ENCODE peak calls at places on chromosomes 3 and 15, in six cellular contexts. One of them, this sample, is unnamed.

GRCh38 chr15:95068847-95069518 is 837.6 kb downstream of the MCTP2 start:
- DNase-seq in gastrocnemius medialis: no peak
- DNase-seq in IMR-90: peak
- DNase-seq in progenitor cell of endocrine pancreas: no peak
- DNase-seq in brain microvascular endothelial cell: no peak
- DNase-seq in HCT116: no peak
- DNase-seq in this sample: no peak

GRCh38 chr3:195825857-195826804 is 14.4 kb upstream of the MUC4 start:
- DNase-seq in HCT116: no peak
- DNase-seq in progenitor cell of endocrine pancreas: no peak
- DNase-seq in IMR-90: no peak
- DNase-seq in brain microvascular endothelial cell: no peak
- DNase-seq in gastrocnemius medialis: no peak
- DNase-seq in this sample: no peak

GRCh38 chr15:81506936-81507335 is 132.9 kb upstream of the TMC3 start:
- DNase-seq in IMR-90: no peak
- DNase-seq in gastrocnemius medialis: no peak
- DNase-seq in HCT116: no peak
- DNase-seq in progenitor cell of endocrine pancreas: no peak
- DNase-seq in brain microvascular endothelial cell: no peak
- DNase-seq in this sample: no peak

GRCh38 chr3:183837390-183837789 is 12.0 kb upstream of the MAP6D1 start:
- DNase-seq in progenitor cell of endocrine pancreas: no peak
- DNase-seq in HCT116: no peak
- DNase-seq in gastrocnemius medialis: no peak
- DNase-seq in brain microvascular endothelial cell: no peak
- DNase-seq in IMR-90: no peak
- DNase-seq in this sample: no peak

GRCh38 chr15:90011705-90012104 is 10.6 kb downstream of the ZNF710 start:
- DNase-seq in gastrocnemius medialis: no peak
- DNase-seq in brain microvascular endothelial cell: no peak
- DNase-seq in HCT116: no peak
- DNase-seq in progenitor cell of endocrine pancreas: no peak
- DNase-seq in IMR-90: no peak
- DNase-seq in this sample: no peak

GRCh38 chr15:41809121-41809520 is 18.8 kb upstream of the JMJD7 start:
- DNase-seq in IMR-90: peak
- DNase-seq in HCT116: no peak
- DNase-seq in gastrocnemius medialis: no peak
- DNase-seq in progenitor cell of endocrine pancreas: no peak
- DNase-seq in brain microvascular endothelial cell: no peak
- DNase-seq in this sample: no peak

GRCh38 chr3:77815467-77815866 is 775.6 kb downstream of the ROBO2 start:
- DNase-seq in progenitor cell of endocrine pancreas: no peak
- DNase-seq in brain microvascular endothelial cell: no peak
- DNase-seq in HCT116: no peak
- DNase-seq in gastrocnemius medialis: no peak
- DNase-seq in IMR-90: no peak
- DNase-seq in this sample: peak

GRCh38 chr3:66035763-66036477 is 2.8 kb downstream of the MAGI1 start:
- DNase-seq in HCT116: no peak
- DNase-seq in progenitor cell of endocrine pancreas: no peak
- DNase-seq in gastrocnemius medialis: no peak
- DNase-seq in brain microvascular endothelial cell: no peak
- DNase-seq in IMR-90: no peak
- DNase-seq in this sample: peak

GRCh38 chr15:60853077-60853476 is 374.1 kb upstream of the ICE2 start:
- DNase-seq in progenitor cell of endocrine pancreas: no peak
- DNase-seq in gastrocnemius medialis: no peak
- DNase-seq in IMR-90: no peak
- DNase-seq in HCT116: no peak
- DNase-seq in brain microvascular endothelial cell: no peak
- DNase-seq in this sample: no peak

GRCh38 chr3:157502916-157503620 is at the start of gene VEPH1:
- DNase-seq in HCT116: no peak
- DNase-seq in brain microvascular endothelial cell: peak
- DNase-seq in IMR-90: peak
- DNase-seq in progenitor cell of endocrine pancreas: no peak
- DNase-seq in gastrocnemius medialis: no peak
- DNase-seq in this sample: peak

GRCh38 chr15:72319360-72319984 is 485 bp downstream of the CELF6 start:
- DNase-seq in progenitor cell of endocrine pancreas: peak
- DNase-seq in IMR-90: peak
- DNase-seq in gastrocnemius medialis: peak
- DNase-seq in brain microvascular endothelial cell: peak
- DNase-seq in HCT116: no peak
- DNase-seq in this sample: peak

GRCh38 chr3:43423142-43423541 is 136.8 kb downstream of the SNRK start:
- DNase-seq in HCT116: no peak
- DNase-seq in IMR-90: peak
- DNase-seq in brain microvascular endothelial cell: peak
- DNase-seq in progenitor cell of endocrine pancreas: no peak
- DNase-seq in gastrocnemius medialis: peak
- DNase-seq in this sample: no peak

GRCh38 chr3:12049675-12050074 is 45.5 kb downstream of the SYN2 start:
- DNase-seq in IMR-90: peak
- DNase-seq in brain microvascular endothelial cell: no peak
- DNase-seq in HCT116: no peak
- DNase-seq in progenitor cell of endocrine pancreas: no peak
- DNase-seq in gastrocnemius medialis: no peak
- DNase-seq in this sample: no peak

GRCh38 chr3:13673207-13673606 is 124.3 kb downstream of the FBLN2 start:
- DNase-seq in brain microvascular endothelial cell: no peak
- DNase-seq in HCT116: no peak
- DNase-seq in progenitor cell of endocrine pancreas: no peak
- DNase-seq in gastrocnemius medialis: no peak
- DNase-seq in IMR-90: no peak
- DNase-seq in this sample: no peak

GRCh38 chr15:43209059-43209824 is 11.6 kb downstream of the EPB42 start:
- DNase-seq in IMR-90: no peak
- DNase-seq in HCT116: no peak
- DNase-seq in progenitor cell of endocrine pancreas: no peak
- DNase-seq in gastrocnemius medialis: no peak
- DNase-seq in brain microvascular endothelial cell: no peak
- DNase-seq in this sample: no peak

GRCh38 chr3:27794211-27794610 is 72.1 kb upstream of the EOMES start:
- DNase-seq in gastrocnemius medialis: no peak
- DNase-seq in IMR-90: no peak
- DNase-seq in brain microvascular endothelial cell: no peak
- DNase-seq in HCT116: no peak
- DNase-seq in progenitor cell of endocrine pancreas: no peak
- DNase-seq in this sample: no peak

GRCh38 chr3:141469712-141470111 is 17.1 kb upstream of the RASA2 start:
- DNase-seq in progenitor cell of endocrine pancreas: no peak
- DNase-seq in brain microvascular endothelial cell: no peak
- DNase-seq in IMR-90: peak
- DNase-seq in HCT116: no peak
- DNase-seq in gastrocnemius medialis: no peak
- DNase-seq in this sample: no peak

GRCh38 chr3:14317057-14317553 is 85.3 kb upstream of the SLC6A6 start:
- DNase-seq in progenitor cell of endocrine pancreas: no peak
- DNase-seq in brain microvascular endothelial cell: no peak
- DNase-seq in IMR-90: no peak
- DNase-seq in HCT116: no peak
- DNase-seq in gastrocnemius medialis: no peak
- DNase-seq in this sample: peak

DNA sequence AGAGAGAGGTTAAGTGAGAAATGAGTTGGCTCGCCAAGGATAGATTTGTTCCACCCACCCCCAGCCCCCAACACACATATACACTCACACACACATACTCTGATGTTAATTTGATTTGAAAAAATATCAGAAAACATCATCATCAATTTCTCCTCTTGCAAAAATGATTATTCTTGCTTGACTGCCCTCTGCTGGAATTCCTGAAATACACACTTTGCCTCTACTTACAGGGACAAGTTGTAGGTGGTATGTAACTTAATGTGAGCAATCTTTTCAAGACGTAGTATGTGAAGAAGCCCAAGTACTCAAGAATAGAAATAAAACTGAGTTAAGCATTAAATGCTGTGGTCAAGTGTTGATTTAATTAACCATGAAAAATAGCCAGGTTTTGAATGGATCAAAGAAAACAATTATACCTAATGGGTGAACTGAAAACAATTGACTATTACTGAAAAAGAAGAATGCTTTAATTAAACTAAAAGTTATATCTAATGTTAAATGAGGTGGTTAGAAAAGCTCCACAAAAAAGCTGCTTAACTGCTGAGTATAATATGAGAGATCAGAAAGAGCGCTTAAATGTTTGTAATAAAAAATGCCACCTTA is 46.6 kb upstream of the MDFIC2 start:
- DNase-seq in brain microvascular endothelial cell: peak
- DNase-seq in IMR-90: peak
- DNase-seq in progenitor cell of endocrine pancreas: no peak
- DNase-seq in gastrocnemius medialis: no peak
- DNase-seq in HCT116: peak
- DNase-seq in this sample: peak
- TF ChIP-seq CTCF in brain microvascular endothelial cell: peak
- TF ChIP-seq CTCF in IMR-90: peak
- TF ChIP-seq CTCF in progenitor cell of endocrine pancreas: peak
- TF ChIP-seq CTCF in gastrocnemius medialis: no peak
- TF ChIP-seq CTCF in HCT116: no peak
- TF ChIP-seq CTCF in this sample: peak

GRCh38 chr3:47513125-47513929 is at the start of gene ELP6:
- DNase-seq in progenitor cell of endocrine pancreas: peak
- DNase-seq in IMR-90: peak
- DNase-seq in brain microvascular endothelial cell: peak
- DNase-seq in HCT116: peak
- DNase-seq in gastrocnemius medialis: peak
- DNase-seq in this sample: peak

GRCh38 chr3:47515864-47516319 is 2.4 kb upstream of the ELP6 start:
- DNase-seq in brain microvascular endothelial cell: no peak
- DNase-seq in HCT116: no peak
- DNase-seq in IMR-90: no peak
- DNase-seq in progenitor cell of endocrine pancreas: no peak
- DNase-seq in gastrocnemius medialis: no peak
- DNase-seq in this sample: no peak

GRCh38 chr3:47517937-47518336 is 4.4 kb upstream of the ELP6 start:
- DNase-seq in brain microvascular endothelial cell: no peak
- DNase-seq in gastrocnemius medialis: no peak
- DNase-seq in progenitor cell of endocrine pancreas: no peak
- DNase-seq in HCT116: no peak
- DNase-seq in IMR-90: no peak
- DNase-seq in this sample: no peak

GRCh38 chr3:47512416-47513124 is 942 bp downstream of the ELP6 start:
- DNase-seq in brain microvascular endothelial cell: peak
- DNase-seq in progenitor cell of endocrine pancreas: no peak
- DNase-seq in HCT116: no peak
- DNase-seq in gastrocnemius medialis: no peak
- DNase-seq in IMR-90: no peak
- DNase-seq in this sample: no peak

GRCh38 chr3:47515100-47515499 is 1.6 kb upstream of the ELP6 start:
- DNase-seq in gastrocnemius medialis: no peak
- DNase-seq in brain microvascular endothelial cell: no peak
- DNase-seq in HCT116: no peak
- DNase-seq in progenitor cell of endocrine pancreas: peak
- DNase-seq in IMR-90: no peak
- DNase-seq in this sample: no peak
- TF ChIP-seq CTCF in gastrocnemius medialis: no peak
- TF ChIP-seq CTCF in brain microvascular endothelial cell: no peak
- TF ChIP-seq CTCF in HCT116: no peak
- TF ChIP-seq CTCF in progenitor cell of endocrine pancreas: no peak
- TF ChIP-seq CTCF in IMR-90: no peak
- TF ChIP-seq CTCF in this sample: no peak

DNA sequence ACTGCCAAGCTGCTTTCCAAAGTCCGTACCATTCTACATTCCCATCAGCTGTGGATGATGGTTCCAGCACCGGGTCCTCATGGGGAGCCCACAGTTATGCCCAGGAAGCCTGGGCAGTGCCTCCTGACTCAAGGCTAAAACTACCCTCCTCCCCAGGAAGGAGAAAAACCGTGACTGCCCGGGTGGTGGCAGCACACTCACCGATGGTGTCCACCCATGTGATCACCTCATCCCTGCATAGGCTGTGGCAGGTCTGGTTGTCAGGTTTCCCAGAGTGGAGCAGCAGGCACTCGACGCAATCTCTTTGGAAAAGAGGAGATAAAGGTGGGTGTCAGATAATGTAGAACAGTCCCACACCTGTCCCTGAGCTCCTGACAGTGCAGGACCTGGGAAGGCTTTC is 38.6 kb downstream of the UMPS start:
- DNase-seq in HCT116: no peak
- DNase-seq in progenitor cell of endocrine pancreas: no peak
- DNase-seq in IMR-90: no peak
- DNase-seq in brain microvascular endothelial cell: no peak
- DNase-seq in gastrocnemius medialis: no peak
- DNase-seq in this sample: peak
- TF ChIP-seq CTCF in HCT116: peak
- TF ChIP-seq CTCF in progenitor cell of endocrine pancreas: peak
- TF ChIP-seq CTCF in IMR-90: peak
- TF ChIP-seq CTCF in brain microvascular endothelial cell: peak
- TF ChIP-seq CTCF in gastrocnemius medialis: no peak
- TF ChIP-seq CTCF in this sample: no peak

GRCh38 chr15:23644829-23645228 is 2.8 kb downstream of the MAGEL2 start:
- DNase-seq in gastrocnemius medialis: no peak
- DNase-seq in HCT116: no peak
- DNase-seq in progenitor cell of endocrine pancreas: no peak
- DNase-seq in IMR-90: no peak
- DNase-seq in brain microvascular endothelial cell: no peak
- DNase-seq in this sample: no peak

GRCh38 chr15:23646165-23647000 is 1.3 kb downstream of the MAGEL2 start:
- DNase-seq in IMR-90: no peak
- DNase-seq in gastrocnemius medialis: no peak
- DNase-seq in brain microvascular endothelial cell: no peak
- DNase-seq in HCT116: no peak
- DNase-seq in progenitor cell of endocrine pancreas: no peak
- DNase-seq in this sample: no peak

GRCh38 chr15:23647421-23648375 is at the start of gene MAGEL2:
- DNase-seq in progenitor cell of endocrine pancreas: no peak
- DNase-seq in HCT116: no peak
- DNase-seq in gastrocnemius medialis: no peak
- DNase-seq in brain microvascular endothelial cell: no peak
- DNase-seq in IMR-90: no peak
- DNase-seq in this sample: no peak

GRCh38 chr15:23647001-23647295 is 719 bp downstream of the MAGEL2 start:
- DNase-seq in HCT116: no peak
- DNase-seq in IMR-90: no peak
- DNase-seq in progenitor cell of endocrine pancreas: no peak
- DNase-seq in gastrocnemius medialis: no peak
- DNase-seq in brain microvascular endothelial cell: no peak
- DNase-seq in this sample: no peak

DNA sequence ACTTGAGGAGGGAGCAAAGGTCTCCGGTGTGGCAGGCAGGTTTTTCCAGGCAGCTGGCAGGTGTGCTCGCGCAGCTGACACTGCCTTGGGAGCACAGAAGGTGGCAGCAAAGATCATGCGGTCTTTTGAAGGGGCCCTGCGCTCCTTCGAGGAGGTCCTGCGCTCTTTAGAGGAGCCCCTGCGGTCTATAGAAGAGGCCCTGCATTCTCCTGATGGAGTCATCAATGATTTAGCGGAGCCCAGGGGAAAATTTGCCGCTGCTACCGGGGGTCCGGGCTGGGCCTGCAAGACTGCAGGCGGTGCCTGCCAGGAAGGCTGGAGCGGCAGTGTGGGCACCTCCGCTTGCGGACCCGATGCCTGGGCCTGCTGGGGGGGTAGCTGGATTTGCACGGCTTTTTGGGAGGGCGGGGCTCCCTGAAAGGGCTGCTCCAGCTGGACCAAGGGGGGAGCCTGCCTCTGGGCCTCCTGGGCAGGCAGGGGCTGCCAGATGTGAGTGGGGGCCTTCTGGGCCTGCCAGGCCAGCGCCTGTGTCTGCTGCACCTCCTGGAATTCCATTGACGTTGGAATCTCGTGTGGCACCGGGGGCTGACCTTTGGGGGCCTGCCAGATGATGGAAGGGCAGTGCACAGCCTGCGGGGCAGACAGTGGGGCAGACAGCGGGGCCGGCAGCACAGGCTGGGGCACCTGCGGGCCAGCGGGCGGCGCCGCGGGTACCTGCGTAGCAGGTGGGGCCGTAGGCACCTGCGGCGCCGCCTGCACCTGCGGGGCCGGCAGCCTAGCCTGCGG is 2.1 kb downstream of the MAGEL2 start:
- DNase-seq in IMR-90: no peak
- DNase-seq in HCT116: no peak
- DNase-seq in gastrocnemius medialis: no peak
- DNase-seq in brain microvascular endothelial cell: no peak
- DNase-seq in progenitor cell of endocrine pancreas: no peak
- DNase-seq in this sample: no peak
- TF ChIP-seq CTCF in IMR-90: no peak
- TF ChIP-seq CTCF in HCT116: no peak
- TF ChIP-seq CTCF in gastrocnemius medialis: no peak
- TF ChIP-seq CTCF in brain microvascular endothelial cell: no peak
- TF ChIP-seq CTCF in progenitor cell of endocrine pancreas: peak
- TF ChIP-seq CTCF in this sample: no peak